ENCODE peak calls at places on chromosomes 2 and 18, in nine cellular contexts. Y is skeletal muscle cell; P is germinal center; U is ovary; V is NCI-H446 treated with DMSO at 0.1 percent for 48 hours; D is nephron progenitor cell; T is natural killer cell treated with Interleukin-12 subunit alpha and Interleukin-12 subunit beta and Interleukin-15 and Interleukin-18, amount 100 ng/mL, for 72 hours; N is KG1; G is heart left ventricle. C is an unnamed sample.
A peak's percentile ranks its signal among the peaks of the same experiment; 100 is the strongest.

GRCh38 chr2:42828487-42829416 is 36.4 kb upstream of the HAAO start:
- DNase-seq in Y (no peak), P (peak; percentile 89), U (peak; percentile 78), V (peak; percentile 25), D (peak; percentile 84), T (peak; percentile 75), N (peak; percentile 72), G (peak; percentile 81), C (no peak)

GRCh38 chr18:29749699-29750098 is 1292.8 kb downstream of the DSC3 start:
- DNase-seq in Y (peak; percentile 89), P (no peak), U (no peak), V (no peak), D (no peak), T (no peak), N (no peak), G (no peak), C (no peak)

GRCh38 chr2:32611366-32611765 is 16.5 kb upstream of the TTC27 start:
- DNase-seq in Y (no peak), P (no peak), U (no peak), V (no peak), D (no peak), T (no peak), N (no peak), G (no peak), C (no peak)

GRCh38 chr2:238722883-238723282 is 125.0 kb upstream of the TWIST2 start:
- DNase-seq in Y (no peak), P (no peak), U (no peak), V (no peak), D (no peak), T (no peak), N (no peak), G (no peak), C (no peak)

GRCh38 chr18:31156831-31157763 is 5.6 kb downstream of the DSC1 start:
- DNase-seq in Y (no peak), P (no peak), U (no peak), V (no peak), D (peak; percentile 26), T (no peak), N (no peak), G (no peak), C (no peak)

GRCh38 chr2:195560209-195560907 is 96.7 kb upstream of the SLC39A10 start:
- DNase-seq in Y (no peak), P (no peak), U (no peak), V (no peak), D (no peak), T (no peak), N (no peak), G (no peak), C (no peak)

GRCh38 chr2:5067816-5068215 is 624.4 kb upstream of the SOX11 start:
- DNase-seq in Y (no peak), P (no peak), U (no peak), V (no peak), D (no peak), T (no peak), N (no peak), G (no peak), C (no peak)

GRCh38 chr18:27605107-27605834 is 420.2 kb upstream of the CHST9 start:
- DNase-seq in Y (peak; percentile 36), P (peak; percentile 21), U (peak; percentile 13), V (peak; percentile 17), D (peak; percentile 65), T (no peak), N (peak; percentile 42), G (peak; percentile 56), C (peak; percentile 32)

GRCh38 chr18:55732227-55733106 is 144.5 kb upstream of the TCF4 start:
- DNase-seq in Y (peak; percentile 62), P (no peak), U (no peak), V (no peak), D (no peak), T (no peak), N (no peak), G (no peak), C (no peak)

GRCh38 chr2:31973665-31974064 is 37.1 kb downstream of the MEMO1 start:
- DNase-seq in Y (no peak), P (no peak), U (no peak), V (no peak), D (no peak), T (no peak), N (no peak), G (no peak), C (no peak)

GRCh38 chr2:165277860-165278656 is 38.8 kb downstream of the SCN2A start:
- DNase-seq in Y (no peak), P (no peak), U (no peak), V (no peak), D (no peak), T (no peak), N (no peak), G (no peak), C (no peak)

GRCh38 chr2:62010632-62011276 is 105.3 kb downstream of the COMMD1 start:
- DNase-seq in Y (no peak), P (no peak), U (no peak), V (no peak), D (no peak), T (no peak), N (no peak), G (no peak), C (no peak)

GRCh38 chr2:127638361-127639110 is 7.4 kb upstream of the GPR17 start:
- DNase-seq in Y (no peak), P (no peak), U (no peak), V (no peak), D (no peak), T (no peak), N (no peak), G (peak; percentile 67), C (no peak)

GRCh38 chr2:84942964-84943421 is 28.0 kb upstream of the KCMF1 start:
- DNase-seq in Y (no peak), P (peak; percentile 52), U (no peak), V (no peak), D (no peak), T (no peak), N (no peak), G (no peak), C (no peak)

GRCh38 chr2:37742286-37742685 is 70.8 kb upstream of the CDC42EP3 start:
- DNase-seq in Y (no peak), P (no peak), U (no peak), V (no peak), D (no peak), T (no peak), N (no peak), G (no peak), C (no peak)

GRCh38 chr18:25239636-25240468 is 112.1 kb downstream of the ZNF521 start:
- DNase-seq in Y (no peak), P (no peak), U (no peak), V (no peak), D (no peak), T (no peak), N (no peak), G (no peak), C (no peak)

GRCh38 chr18:70154591-70155194 is 50.8 kb downstream of the RTTN start:
- DNase-seq in Y (peak; percentile 41), P (no peak), U (no peak), V (no peak), D (no peak), T (no peak), N (no peak), G (no peak), C (no peak)

GRCh38 chr2:204177977-204178522 is 241.5 kb downstream of the ICOS start:
- DNase-seq in Y (no peak), P (peak; percentile 17), U (no peak), V (no peak), D (peak; percentile 37), T (peak; percentile 69), N (peak; percentile 6), G (peak; percentile 44), C (no peak)

GRCh38 chr2:236342951-236343350 is 78.7 kb upstream of the ASB18 start:
- DNase-seq in Y (no peak), P (no peak), U (no peak), V (no peak), D (no peak), T (no peak), N (no peak), G (no peak), C (no peak)

GRCh38 chr2:50952596-50952995 is 79.3 kb downstream of the NRXN1 start:
- DNase-seq in Y (peak; percentile 84), P (no peak), U (no peak), V (peak; percentile 85), D (no peak), T (no peak), N (no peak), G (no peak), C (no peak)

GRCh38 chr2:241865957-241866858 is 3.3 kb upstream of the RTP5 start:
- DNase-seq in Y (no peak), P (no peak), U (no peak), V (no peak), D (peak; percentile 73), T (peak; percentile 60), N (no peak), G (peak; percentile 19), C (no peak)

GRCh38 chr2:21999522-21999921 is 875.8 kb downstream of the TDRD15 start:
- DNase-seq in Y (no peak), P (no peak), U (no peak), V (no peak), D (no peak), T (no peak), N (no peak), G (no peak), C (no peak)

GRCh38 chr2:124640221-124640750 is 615.2 kb downstream of the CNTNAP5 start:
- DNase-seq in Y (no peak), P (no peak), U (no peak), V (no peak), D (peak; percentile 5), T (no peak), N (no peak), G (no peak), C (no peak)

GRCh38 chr2:98739020-98739419 is 8.1 kb upstream of the MGAT4A start:
- DNase-seq in Y (no peak), P (no peak), U (no peak), V (no peak), D (no peak), T (no peak), N (no peak), G (no peak), C (no peak)

GRCh38 chr2:196427996-196428634 is 211.4 kb upstream of the CCDC150 start:
- DNase-seq in Y (no peak), P (peak; percentile 6), U (no peak), V (no peak), D (no peak), T (no peak), N (no peak), G (no peak), C (no peak)

GRCh38 chr18:26757263-26758019 is 108.1 kb downstream of the AQP4 start:
- DNase-seq in Y (no peak), P (no peak), U (no peak), V (no peak), D (no peak), T (no peak), N (no peak), G (no peak), C (no peak)

GRCh38 chr18:6365385-6365784 is 49.3 kb downstream of the L3MBTL4 start:
- DNase-seq in Y (no peak), P (no peak), U (no peak), V (no peak), D (no peak), T (no peak), N (no peak), G (no peak), C (no peak)

GRCh38 chr2:226796840-226797288 is 2.8 kb downstream of the IRS1 start:
- DNase-seq in Y (no peak), P (peak; percentile 28), U (peak; percentile 71), V (no peak), D (peak; percentile 3), T (no peak), N (no peak), G (peak; percentile 69), C (no peak)

C was measured in NCI-H524 treated with DMSO at 0.1 percent for 48 hours.